ENCODE peak calls at places on chromosome 6, in nine cellular contexts. E, H, W, K, C, J, F, P and I are unnamed samples.

GRCh38 chr6:46704562-46704961 is 16.9 kb downstream of the TDRD6 start:
- DNase-seq in P (peak), F (peak), K (peak), H (no peak), W (no peak), J (no peak), C (peak), E (no peak), I (peak)

GRCh38 chr6:49890988-49891387 is 24.7 kb upstream of the CRISP1 start:
- DNase-seq in C (peak), K (no peak), F (no peak), J (no peak), H (no peak), W (peak), P (no peak), E (no peak), I (no peak)

GRCh38 chr6:1380625-1381396 is 8.6 kb upstream of the FOXF2 start:
- DNase-seq in H (no peak), K (no peak), C (peak), E (no peak), F (no peak), W (no peak), P (no peak), J (no peak), I (no peak)

GRCh38 chr6:155328539-155329459 is 14.5 kb upstream of the TFB1M start:
- DNase-seq in P (no peak), K (no peak), H (no peak), C (no peak), J (no peak), W (no peak), E (no peak), F (no peak), I (no peak)

GRCh38 chr6:53290547-53291510 is 57.9 kb downstream of the ELOVL5 start:
- DNase-seq in J (no peak), W (no peak), H (no peak), P (no peak), E (no peak), K (no peak), F (no peak), C (no peak), I (no peak)

GRCh38 chr6:63783096-63783495 is 147.5 kb downstream of the PHF3 start:
- DNase-seq in J (no peak), H (no peak), P (no peak), W (no peak), F (no peak), E (no peak), K (no peak), C (no peak), I (no peak)

GRCh38 chr6:140202964-140203363 is 828.5 kb upstream of the CITED2 start:
- DNase-seq in W (no peak), P (no peak), F (no peak), J (no peak), K (no peak), C (no peak), E (no peak), H (no peak), I (peak)

GRCh38 chr6:166489301-166490155 is 97.0 kb downstream of the RAMACL start:
- DNase-seq in C (no peak), E (no peak), K (no peak), W (no peak), F (no peak), H (no peak), J (no peak), P (no peak), I (no peak)

GRCh38 chr6:129844118-129844891 is 16.8 kb downstream of the TMEM244 start:
- DNase-seq in F (peak), E (no peak), W (peak), P (peak), J (no peak), C (peak), K (peak), H (no peak), I (peak)

GRCh38 chr6:109631403-109631802 is 59.6 kb downstream of the AK9 start:
- DNase-seq in K (no peak), F (no peak), J (no peak), H (no peak), C (no peak), E (no peak), P (no peak), W (no peak), I (no peak)

GRCh38 chr6:153096792-153097191 is 34.3 kb downstream of the RGS17 start:
- DNase-seq in P (no peak), H (no peak), F (peak), J (no peak), E (no peak), C (no peak), W (no peak), K (no peak), I (no peak)

GRCh38 chr6:136426627-136427377 is 123.4 kb downstream of the MAP7 start:
- DNase-seq in H (no peak), W (no peak), C (no peak), P (no peak), J (no peak), E (no peak), F (no peak), K (no peak), I (no peak)

GRCh38 chr6:72876256-72876655 is 254.4 kb downstream of the KCNQ5 start:
- DNase-seq in C (no peak), K (no peak), E (no peak), H (no peak), W (no peak), P (no peak), F (no peak), J (no peak), I (no peak)

GRCh38 chr6:24991748-24992467 is 56.1 kb upstream of the RIPOR2 start:
- DNase-seq in K (no peak), P (no peak), E (no peak), W (no peak), C (peak), J (no peak), H (peak), F (peak), I (peak)

GRCh38 chr6:145814035-145814500 is 527 bp downstream of the FBXO30 start:
- DNase-seq in K (peak), J (no peak), E (peak), W (peak), H (peak), C (peak), P (peak), F (peak), I (peak)

GRCh38 chr6:110352603-110353303 is 5.4 kb downstream of the METTL24 start:
- DNase-seq in J (no peak), K (no peak), C (peak), F (no peak), P (peak), E (no peak), W (no peak), H (no peak), I (peak)

GRCh38 chr6:3911614-3912336 is 62.6 kb downstream of the FAM50B start:
- DNase-seq in K (peak), P (peak), W (no peak), E (peak), J (peak), F (peak), H (peak), C (no peak), I (peak)

GRCh38 chr6:141830530-141830929 is 302.2 kb upstream of the GJE1 start:
- DNase-seq in K (no peak), W (no peak), C (no peak), J (no peak), P (no peak), H (no peak), E (no peak), F (no peak), I (no peak)

GRCh38 chr6:30782425-30783014 is 38.2 kb upstream of the IER3 start:
- DNase-seq in W (no peak), K (no peak), H (no peak), P (peak), J (no peak), F (peak), E (no peak), C (no peak), I (peak)

GRCh38 chr6:151067684-151068596 is 171.8 kb upstream of the AKAP12 start:
- DNase-seq in E (peak), H (peak), F (peak), K (peak), W (no peak), P (peak), C (no peak), J (peak), I (peak)

GRCh38 chr6:150775804-150776203 is 89.7 kb upstream of the MTHFD1L start:
- DNase-seq in H (peak), F (no peak), W (no peak), K (no peak), C (no peak), P (no peak), E (no peak), J (no peak), I (no peak)

GRCh38 chr6:2795162-2795561 is 30.0 kb downstream of the WRNIP1 start:
- DNase-seq in K (no peak), C (no peak), E (no peak), W (no peak), P (no peak), J (no peak), H (no peak), F (no peak), I (no peak)
- H3K4me3 ChIP-seq in K (no peak), C (no peak), E (no peak), W (no peak), P (no peak), J (no peak), H (no peak), F (no peak), I (no peak)

GRCh38 chr6:6600865-6601264 is 12.3 kb downstream of the LY86 start:
- DNase-seq in W (no peak), H (no peak), C (no peak), J (no peak), P (no peak), K (no peak), E (no peak), F (no peak), I (no peak)

GRCh38 chr6:6604015-6604414 is 15.5 kb downstream of the LY86 start:
- DNase-seq in K (no peak), C (no peak), J (no peak), P (no peak), E (no peak), W (no peak), H (no peak), F (no peak), I (no peak)

GRCh38 chr6:6605873-6606272 is 17.4 kb downstream of the LY86 start:
- DNase-seq in E (no peak), W (no peak), F (no peak), J (no peak), H (no peak), C (no peak), P (no peak), K (no peak), I (no peak)

GRCh38 chr6:6604566-6604965 is 16.0 kb downstream of the LY86 start:
- DNase-seq in E (no peak), W (no peak), P (no peak), J (no peak), K (no peak), H (no peak), C (no peak), F (no peak), I (no peak)

DNA sequence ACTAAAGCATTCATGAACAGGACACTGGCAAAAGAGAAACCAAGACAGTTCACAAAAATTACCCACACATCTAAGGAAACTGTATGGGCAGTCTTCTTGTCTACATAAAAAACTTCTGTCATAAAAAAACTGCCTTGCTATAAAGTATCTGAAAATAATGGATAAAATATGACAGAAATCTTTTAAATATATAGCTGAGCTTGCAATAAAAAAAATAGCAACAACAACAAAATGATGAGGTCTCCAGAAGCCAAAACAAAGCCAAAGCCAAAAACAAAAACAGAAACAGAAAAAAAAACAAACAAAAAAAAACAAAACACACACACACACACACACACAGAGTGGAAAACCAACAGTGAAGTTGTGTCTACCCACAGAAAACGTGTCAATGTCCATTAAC is 14.8 kb downstream of the LY86 start:
- DNase-seq in P (no peak), E (no peak), J (no peak), H (no peak), F (no peak), W (no peak), K (no peak), C (no peak), I (no peak)
- H3K4me3 ChIP-seq in P (no peak), E (no peak), J (no peak), H (no peak), F (no peak), W (no peak), K (no peak), C (no peak), I (no peak)

GRCh38 chr6:27494103-27494502 is 21.2 kb upstream of the ZNF184 start:
- DNase-seq in P (no peak), E (no peak), H (no peak), W (no peak), C (no peak), J (no peak), F (no peak), K (no peak), I (no peak)

GRCh38 chr6:27492776-27493175 is 19.9 kb upstream of the ZNF184 start:
- DNase-seq in E (no peak), J (no peak), W (no peak), P (no peak), F (no peak), K (no peak), H (no peak), C (no peak), I (no peak)

GRCh38 chr6:27500177-27500576 is 27.3 kb upstream of the ZNF184 start:
- DNase-seq in J (no peak), K (no peak), H (no peak), F (no peak), P (no peak), W (no peak), E (no peak), C (no peak), I (no peak)

GRCh38 chr6:27494987-27495385 is 22.1 kb upstream of the ZNF184 start:
- DNase-seq in C (peak), F (peak), K (no peak), H (no peak), W (no peak), P (no peak), E (no peak), J (no peak), I (no peak)

DNA sequence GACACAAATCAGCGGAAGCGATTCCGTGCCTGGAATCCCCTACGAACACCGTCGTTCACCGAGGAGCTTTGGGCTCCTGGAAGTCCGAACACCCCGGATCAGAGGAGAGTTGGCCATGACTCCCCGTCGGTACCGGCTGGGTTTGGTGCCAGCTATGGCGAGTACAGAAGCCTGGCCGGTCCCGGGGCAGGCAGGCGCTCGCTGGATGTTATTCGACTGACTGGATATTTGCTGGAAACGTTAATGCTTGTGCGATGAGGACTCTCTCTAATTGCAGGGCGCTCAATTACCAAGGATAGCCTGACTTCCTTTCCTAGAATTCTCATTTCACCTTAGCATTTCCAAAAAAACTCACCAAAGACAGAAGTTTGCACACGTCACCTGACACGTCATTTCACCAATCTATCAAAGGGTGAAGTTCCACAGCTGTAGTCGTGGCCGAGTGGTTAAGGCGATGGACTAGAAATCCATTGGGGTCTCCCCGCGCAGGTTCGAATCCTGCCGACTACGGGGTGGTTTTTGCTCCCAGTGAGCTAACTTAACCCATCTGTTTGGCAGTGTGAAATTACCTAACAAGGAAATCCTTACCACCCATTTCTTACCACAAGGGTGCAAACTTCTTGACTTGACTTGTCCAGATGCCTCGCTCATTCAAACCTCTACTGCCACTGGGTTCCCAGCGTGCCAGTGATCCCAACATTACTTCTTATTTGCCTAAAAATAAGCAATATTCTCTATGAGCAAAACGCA is 22.7 kb upstream of the ZNF184 start:
- DNase-seq in F (peak), C (peak), J (no peak), W (no peak), H (peak), K (peak), E (peak), P (peak), I (peak)
- H3K4me3 ChIP-seq in F (peak), C (peak), J (peak), W (peak), H (peak), K (peak), E (peak), P (peak), I (peak)

DNA sequence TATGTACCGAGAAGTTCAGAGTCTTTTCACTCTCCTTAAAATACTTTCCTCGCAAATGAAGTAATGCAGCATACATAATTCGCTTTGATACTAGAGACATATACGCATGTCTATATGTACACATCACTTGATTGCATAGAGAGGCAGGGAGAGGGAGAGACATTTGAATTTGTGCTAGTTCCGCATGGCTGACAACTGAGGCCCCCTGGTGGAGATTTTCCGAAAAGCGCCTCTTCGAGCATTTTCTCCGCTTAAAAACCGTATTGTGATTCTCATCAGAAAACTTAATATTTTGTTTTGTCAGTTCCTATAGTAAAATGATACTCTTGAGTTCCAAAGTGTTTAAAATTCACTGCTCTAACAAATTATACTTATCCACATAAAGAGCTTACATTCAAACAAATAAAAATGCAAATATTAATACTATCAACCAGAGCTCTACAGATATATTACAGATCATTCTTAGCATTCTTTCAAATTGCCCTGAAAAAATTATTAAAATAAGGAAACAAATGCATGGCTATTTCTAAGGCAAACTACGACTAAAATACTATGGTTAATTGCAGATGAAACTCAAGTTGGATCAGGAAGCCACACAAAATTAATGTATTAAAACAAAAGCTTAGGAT is 636 bp downstream of the MYLK4 start:
- DNase-seq in W (no peak), H (peak), K (peak), J (no peak), P (peak), E (peak), C (peak), F (peak), I (peak)
- H3K4me3 ChIP-seq in W (no peak), H (no peak), K (no peak), J (no peak), P (no peak), E (peak), C (no peak), F (no peak), I (peak)

GRCh38 chr6:44262467-44263356 is 2.6 kb downstream of the NFKBIE start:
- DNase-seq in F (no peak), E (no peak), K (no peak), J (no peak), W (no peak), C (no peak), H (no peak), P (no peak), I (no peak)

GRCh38 chr6:44263357-44264100 is 1.8 kb downstream of the NFKBIE start:
- DNase-seq in P (no peak), C (no peak), W (no peak), K (peak), J (no peak), H (no peak), E (no peak), F (peak), I (peak)

GRCh38 chr6:44260451-44261297 is 3.3 kb upstream of the SLC35B2 start:
- DNase-seq in K (no peak), W (no peak), P (no peak), C (no peak), H (no peak), F (no peak), E (no peak), J (no peak), I (no peak)

GRCh38 chr6:44260011-44260410 is 2.7 kb upstream of the SLC35B2 start:
- DNase-seq in K (no peak), H (no peak), J (no peak), C (no peak), E (no peak), W (no peak), F (no peak), P (no peak), I (no peak)

GRCh38 chr6:44261581-44261980 is 3.8 kb downstream of the NFKBIE start:
- DNase-seq in W (no peak), J (no peak), P (no peak), E (no peak), H (no peak), C (no peak), K (no peak), F (no peak), I (no peak)
- H3K4me3 ChIP-seq in W (no peak), J (no peak), P (no peak), E (no peak), H (no peak), C (no peak), K (no peak), F (no peak), I (no peak)